ENCODE peak calls at places on chromosomes 7 and 10, in five cellular contexts. M is ovary, A is EH, X is dorsolateral prefrontal cortex, O is AG04450. E is an unnamed sample.

GRCh38 chr10:12237265-12238220 is 41.6 kb downstream of the CDC123 start:
- DNase-seq in M (no peak), A (no peak), X (no peak), O (no peak), E (no peak)

GRCh38 chr10:100009283-100009792 is 409 bp downstream of the DNMBP start:
- DNase-seq in M (peak; percentile 68), A (no peak), X (peak; percentile 43), O (no peak), E (no peak)

GRCh38 chr7:93574646-93575554 is at the start of gene CALCR:
- DNase-seq in M (no peak), A (no peak), X (no peak), O (no peak), E (no peak)

GRCh38 chr10:6583447-6583846 is 3.4 kb upstream of the PRKCQ start:
- DNase-seq in M (no peak), A (no peak), X (no peak), O (no peak), E (no peak)

GRCh38 chr7:107644704-107645083 is 15.9 kb upstream of the SLC26A4 start:
- DNase-seq in M (no peak), A (no peak), X (no peak), O (no peak), E (no peak)

GRCh38 chr7:79282882-79283602 is 170.4 kb downstream of the MAGI2 start:
- DNase-seq in M (no peak), A (peak; percentile 89), X (no peak), O (peak; percentile 79), E (no peak)

GRCh38 chr10:122343936-122344335 is 30.6 kb upstream of the PLEKHA1 start:
- DNase-seq in M (no peak), A (no peak), X (no peak), O (no peak), E (no peak)

GRCh38 chr7:18700147-18700546 is 204.6 kb downstream of the HDAC9 start:
- DNase-seq in M (no peak), A (no peak), X (no peak), O (no peak), E (no peak)

GRCh38 chr7:10475940-10476641 is 497.6 kb upstream of the PHF14 start:
- DNase-seq in M (no peak), A (no peak), X (no peak), O (no peak), E (no peak)

GRCh38 chr10:3332732-3333131 is 160.2 kb upstream of the PITRM1 start:
- DNase-seq in M (no peak), A (no peak), X (no peak), O (no peak), E (no peak)

GRCh38 chr10:129328531-129328930 is 138.5 kb upstream of the MGMT start:
- DNase-seq in M (no peak), A (no peak), X (no peak), O (no peak), E (no peak)

GRCh38 chr7:26117142-26117807 is 34.7 kb upstream of the NFE2L3 start:
- DNase-seq in M (no peak), A (no peak), X (no peak), O (no peak), E (no peak)

GRCh38 chr7:86708334-86708733 is 64.6 kb downstream of the GRM3 start:
- DNase-seq in M (no peak), A (no peak), X (peak; percentile 24), O (no peak), E (no peak)

GRCh38 chr7:57404343-57404966 is 45.5 kb upstream of the ZNF716 start:
- DNase-seq in M (no peak), A (no peak), X (no peak), O (no peak), E (no peak)

GRCh38 chr7:154860621-154861375 is 142.1 kb downstream of the PAXIP1 start:
- DNase-seq in M (no peak), A (no peak), X (no peak), O (no peak), E (no peak)

GRCh38 chr10:58189269-58189668 is 78.4 kb downstream of the IPMK start:
- DNase-seq in M (no peak), A (peak; percentile 45), X (no peak), O (peak; percentile 37), E (no peak)

GRCh38 chr10:30454744-30455498 is 20.9 kb downstream of the MAP3K8 start:
- DNase-seq in M (no peak), A (peak; percentile 97), X (no peak), O (peak; percentile 48), E (no peak)

GRCh38 chr10:109504401-109504800 is 418.9 kb downstream of the XPNPEP1 start:
- DNase-seq in M (peak; percentile 28), A (peak; percentile 26), X (no peak), O (no peak), E (no peak)

GRCh38 chr10:35780970-35781642 is 139.0 kb upstream of the FZD8 start:
- DNase-seq in M (no peak), A (no peak), X (no peak), O (no peak), E (no peak)

GRCh38 chr7:157519798-157520244 is 183.0 kb downstream of the DNAJB6 start:
- DNase-seq in M (peak; percentile 3), A (no peak), X (no peak), O (no peak), E (no peak)

GRCh38 chr10:22250897-22251605 is 33.2 kb upstream of the EBLN1 start:
- DNase-seq in M (no peak), A (no peak), X (no peak), O (no peak), E (no peak)

GRCh38 chr10:90031776-90032175 is 330.4 kb downstream of the KIF20B start:
- DNase-seq in M (no peak), A (peak; percentile 41), X (no peak), O (no peak), E (no peak)

GRCh38 chr7:158301221-158301620 is 286.4 kb downstream of the PTPRN2 start:
- DNase-seq in M (no peak), A (no peak), X (no peak), O (no peak), E (no peak)